ENCODE peak calls at places on chromosomes 16 and 17, in seven cellular contexts. T is brain microvascular endothelial cell, R is bronchial epithelial cell, E is right cardiac atrium, I is left ventricle myocardium inferior, B is fibroblast of pulmonary artery, W is AG10803. H is an unnamed sample.
A peak's percentile ranks its signal among the peaks of the same experiment; 100 is the strongest.

GRCh38 chr16:30567991-30568638 is 3.4 kb downstream of the ZNF688 start:
- DNase-seq in B (peak; percentile 96), T (peak; percentile 49), R (peak; percentile 97), E (no peak), W (peak; percentile 78), I (no peak), H (peak; percentile 88)

GRCh38 chr16:56401482-56401881 is 23.9 kb downstream of the AMFR start:
- DNase-seq in I (no peak), B (no peak), W (no peak), E (no peak), T (no peak), R (no peak), H (no peak)

GRCh38 chr17:73533127-73533526 is 111.1 kb downstream of the SDK2 start:
- DNase-seq in I (peak; percentile 89), E (peak; percentile 81), R (no peak), T (no peak), B (no peak), W (no peak), H (no peak)

GRCh38 chr17:39069114-39069756 is 82.2 kb downstream of the PLXDC1 start:
- DNase-seq in T (peak; percentile 46), R (peak; percentile 30), B (peak; percentile 76), E (no peak), I (no peak), W (peak; percentile 50), H (peak; percentile 70)

GRCh38 chr17:79002291-79002690 is 7.3 kb downstream of the CANT1 start:
- DNase-seq in B (no peak), W (no peak), R (no peak), T (no peak), E (no peak), I (no peak), H (no peak)

GRCh38 chr17:79272666-79273219 is 198.1 kb downstream of the ENGASE start:
- DNase-seq in W (peak; percentile 5), E (no peak), I (no peak), T (no peak), R (peak; percentile 49), B (peak; percentile 7), H (no peak)

GRCh38 chr16:2511128-2511785 is 2.5 kb upstream of the ATP6V0C start:
- DNase-seq in I (peak; percentile 68), R (peak; percentile 42), E (peak; percentile 81), B (peak; percentile 57), T (peak; percentile 52), W (peak; percentile 45), H (peak; percentile 66)

GRCh38 chr16:31050280-31051030 is 17.1 kb downstream of the STX4 start:
- DNase-seq in B (no peak), I (no peak), W (peak; percentile 50), E (no peak), R (no peak), T (no peak), H (no peak)

GRCh38 chr16:54928016-54928356 is 2.7 kb upstream of the IRX5 start:
- DNase-seq in T (no peak), R (no peak), B (no peak), E (no peak), I (no peak), W (no peak), H (no peak)

GRCh38 chr16:54926166-54926838 is 4.4 kb upstream of the IRX5 start:
- DNase-seq in B (no peak), T (no peak), W (peak; percentile 64), I (no peak), E (no peak), R (peak; percentile 77), H (no peak)

GRCh38 chr16:54929090-54930033 is 1.3 kb upstream of the IRX5 start:
- DNase-seq in B (peak; percentile 99), R (peak; percentile 94), T (peak; percentile 99), W (peak; percentile 99), E (peak; percentile 100), I (peak; percentile 100), H (peak; percentile 99)

GRCh38 chr16:54928421-54929089 is 2.1 kb upstream of the IRX5 start:
- DNase-seq in E (peak; percentile 81), T (no peak), W (peak; percentile 66), B (no peak), R (no peak), I (peak; percentile 76), H (peak; percentile 46)

DNA sequence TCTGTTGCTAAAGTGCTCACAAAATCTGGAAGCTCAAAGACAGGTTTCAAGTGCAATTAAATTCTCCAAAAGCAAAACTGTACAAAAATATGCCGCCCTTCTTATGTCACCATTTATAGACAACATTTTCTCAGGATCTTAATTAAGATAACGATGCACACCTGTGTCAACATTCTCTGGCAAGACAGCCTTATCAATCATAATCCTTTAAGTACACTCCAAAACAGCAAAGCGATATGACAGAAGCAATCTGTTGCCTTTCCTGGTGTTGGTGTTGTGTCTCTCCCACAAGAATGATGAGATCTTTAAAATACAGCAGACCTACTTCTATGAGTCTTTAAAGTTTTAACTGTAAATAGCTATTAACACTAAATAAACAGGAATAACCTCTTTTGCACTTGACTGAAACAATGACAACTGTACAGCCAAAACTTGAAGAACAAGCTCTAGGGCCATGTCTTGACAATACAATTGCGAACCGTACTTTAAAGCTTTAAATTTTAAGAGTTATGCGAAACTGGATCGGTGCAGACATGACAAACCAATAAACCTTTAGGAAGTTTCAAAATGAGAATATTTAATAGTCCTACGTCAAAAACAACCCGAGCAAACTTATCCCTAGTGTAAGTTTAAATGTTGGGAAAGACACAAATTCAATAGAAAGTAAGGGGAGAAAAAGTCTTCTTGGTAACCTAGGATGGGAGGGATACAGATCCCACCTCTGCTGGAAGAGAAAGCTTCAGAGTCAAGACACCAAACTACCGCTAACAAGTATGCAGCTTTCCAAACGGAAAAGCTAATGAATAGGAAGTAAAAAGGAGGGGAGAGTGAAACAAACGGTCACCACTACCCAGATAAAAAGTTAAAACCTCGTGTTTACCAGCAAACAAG is 3.3 kb upstream of the IRX5 start:
- DNase-seq in R (no peak), E (no peak), W (no peak), T (no peak), I (no peak), B (no peak), H (no peak)
- H3K4me3 ChIP-seq in R (peak overlapping the region; percentile 77), E (peak overlapping the region; percentile 53), W (peak overlapping the region; percentile 70), T (peak overlapping the region; percentile 57), I (peak overlapping the region; percentile 85), B (peak overlapping the region; percentile 53), H (peak overlapping the region; percentile 60)

DNA sequence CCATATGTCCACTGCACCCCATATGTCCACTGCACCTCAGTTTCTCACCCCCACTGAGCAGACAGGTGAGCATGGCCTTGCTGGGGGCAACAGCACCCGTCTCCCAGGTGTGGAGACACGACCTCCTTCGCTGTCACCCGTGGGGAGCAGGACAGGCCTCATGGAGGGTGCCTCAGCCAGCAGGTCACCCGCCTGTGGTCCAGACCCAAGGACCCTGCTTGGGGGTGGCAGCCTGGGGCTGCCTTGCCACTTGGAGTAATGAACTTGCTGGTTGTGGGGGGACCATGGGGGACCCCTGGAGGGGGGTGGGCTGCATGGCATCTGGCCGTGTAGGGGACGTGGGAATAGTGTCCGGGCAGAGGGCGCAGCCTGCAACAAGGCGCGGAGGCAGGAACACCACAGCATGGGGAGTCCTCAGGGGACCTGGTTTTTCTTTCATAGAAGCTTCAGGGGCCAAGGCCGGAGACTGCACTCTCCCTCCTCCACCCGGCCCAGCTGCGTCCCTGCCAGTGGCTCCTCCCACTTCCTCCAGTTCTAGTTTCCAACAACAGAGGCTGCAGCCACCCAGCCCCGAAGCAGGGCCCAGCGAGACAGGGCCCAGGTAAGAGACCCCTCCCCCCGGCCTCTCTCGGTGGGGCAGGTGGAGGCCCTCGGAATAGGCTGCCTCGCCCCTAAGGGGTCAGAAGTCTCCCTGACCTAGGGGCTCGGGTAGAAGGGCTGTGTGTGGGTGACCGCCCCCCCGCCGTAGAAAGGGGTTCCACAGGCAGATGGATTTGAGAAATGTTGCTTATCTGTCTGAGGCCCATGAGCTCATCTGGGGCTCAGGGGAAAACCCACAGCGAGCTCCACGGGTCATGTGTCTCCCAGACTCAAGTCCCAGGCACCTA is at the start of gene NHLRC4:
- DNase-seq in W (peak; percentile 29), I (peak; percentile 83), T (peak; percentile 56), E (peak; percentile 80), B (peak; percentile 79), R (no peak), H (peak; percentile 74)
- H3K4me3 ChIP-seq in W (no peak within 1 kb of the TSS), I (peak within 1 kb of the TSS; percentile 61), T (no peak within 1 kb of the TSS), E (peak within 1 kb of the TSS; percentile 14), B (peak within 1 kb of the TSS; percentile 30), R (no peak within 1 kb of the TSS), H (peak within 1 kb of the TSS; percentile 13)

GRCh38 chr17:83127431-83128160 is 48.2 kb downstream of the METRNL start:
- DNase-seq in R (no peak), W (no peak), B (no peak), T (no peak), E (no peak), I (no peak), H (no peak)

GRCh38 chr17:83122834-83123233 is 43.4 kb downstream of the METRNL start:
- DNase-seq in E (no peak), B (no peak), I (no peak), T (no peak), R (no peak), W (peak; percentile 79), H (no peak)

GRCh38 chr17:83125515-83126274 is 46.3 kb downstream of the METRNL start:
- DNase-seq in I (no peak), R (no peak), T (no peak), B (no peak), W (peak; percentile 80), E (no peak), H (no peak)

GRCh38 chr17:83126275-83126930 is 47.0 kb downstream of the METRNL start:
- DNase-seq in E (no peak), W (no peak), T (no peak), R (no peak), I (no peak), B (no peak), H (no peak)

DNA sequence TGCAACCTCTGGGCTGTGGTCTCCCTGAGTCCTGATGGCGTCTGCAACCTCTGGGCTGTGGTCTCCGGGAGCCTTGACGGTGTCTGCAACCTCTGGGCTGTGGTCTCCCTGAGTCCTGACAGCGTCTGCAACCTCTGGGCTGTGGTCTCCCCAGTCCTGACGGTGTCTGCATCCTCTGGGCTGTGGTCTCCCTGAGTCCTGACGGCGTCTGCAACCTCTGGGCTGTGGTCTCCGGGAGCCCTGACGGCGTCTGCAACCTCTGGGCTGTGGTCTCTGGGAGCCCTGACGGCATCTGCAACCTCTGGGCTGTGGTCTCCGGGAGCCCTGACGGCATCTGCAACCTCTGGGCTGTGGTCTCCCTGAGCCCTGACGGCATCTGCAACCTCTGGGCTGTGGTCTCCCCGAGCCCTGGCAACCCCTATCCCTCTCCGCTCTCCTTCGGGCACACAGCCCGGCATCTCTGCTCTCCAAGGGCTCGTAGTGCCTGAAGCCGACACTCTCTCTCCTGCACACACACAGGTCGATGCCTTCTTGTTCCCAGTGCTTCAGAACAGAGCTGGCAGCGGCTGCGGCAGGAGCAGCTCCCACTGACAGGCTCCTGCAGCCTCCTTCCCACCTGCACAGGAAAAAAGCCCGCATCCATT is 45.6 kb downstream of the METRNL start:
- DNase-seq in R (no peak), T (no peak), I (no peak), W (no peak), E (no peak), B (no peak), H (no peak)
- H3K4me3 ChIP-seq in R (no peak overlapping the region), T (no peak overlapping the region), I (no peak overlapping the region), W (no peak overlapping the region), E (no peak overlapping the region), B (no peak overlapping the region), H (no peak overlapping the region)

DNA sequence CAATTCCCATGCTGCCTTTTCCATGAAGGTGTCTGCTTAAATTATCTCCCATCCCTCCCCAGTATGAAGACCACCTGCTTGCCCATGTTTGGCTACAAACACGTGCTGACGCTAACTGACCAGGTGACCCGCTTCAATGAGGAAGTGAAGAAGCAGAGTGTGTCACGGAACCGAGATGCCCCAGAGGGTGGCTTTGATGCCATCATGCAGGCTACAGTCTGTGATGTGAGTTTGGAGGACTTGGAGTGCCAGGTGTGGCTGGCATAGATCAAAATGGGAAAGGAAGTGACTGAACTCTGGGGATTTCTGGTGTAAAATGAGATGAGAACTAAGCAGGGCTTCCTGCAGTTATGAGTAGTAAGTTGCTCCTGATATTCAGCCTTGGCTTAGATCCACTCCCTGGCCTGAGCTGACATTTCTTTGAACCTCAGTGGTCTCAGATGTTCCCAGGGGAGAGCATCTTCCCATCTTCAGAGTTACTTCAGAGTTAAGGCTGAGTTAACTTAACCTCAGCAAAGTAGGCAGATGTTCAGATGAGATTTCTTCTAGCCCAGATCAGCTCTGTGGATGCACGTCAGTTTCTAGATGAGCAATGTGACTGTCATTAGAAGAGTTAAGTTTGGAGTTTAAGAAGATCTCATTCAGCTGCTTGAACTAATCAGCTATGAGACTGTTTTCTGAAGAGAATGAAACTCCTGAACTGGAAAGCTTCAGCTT is 32.7 kb downstream of the ITGB3 start:
- DNase-seq in R (peak; percentile 17), T (peak; percentile 42), E (no peak), W (peak; percentile 52), I (no peak), B (no peak), H (peak; percentile 79)
- H3K4me3 ChIP-seq in R (no peak overlapping the region), T (no peak overlapping the region), E (no peak overlapping the region), W (no peak overlapping the region), I (no peak overlapping the region), B (no peak overlapping the region), H (no peak overlapping the region)